ENCODE peak calls at places on chromosomes 7 and 10, in seven cellular contexts. M is K562, V is HepG2, U is H1, P is HCT116, K is GM12878, J is SK-N-SH. S is an unnamed sample.

GRCh38 chr10:104339469-104340098 is 1.3 kb upstream of the ITPRIP start:
- DNase-seq in K (no peak), V (peak), U (no peak), M (peak), P (no peak), J (no peak), S (peak)

GRCh38 chr7:101164071-101164840 is 1.1 kb downstream of the VGF start:
- DNase-seq in P (no peak), U (no peak), V (no peak), K (no peak), J (peak), M (peak), S (no peak)

GRCh38 chr10:13865758-13866491 is 279.2 kb downstream of the PRPF18 start:
- DNase-seq in U (peak), J (no peak), V (no peak), M (no peak), K (no peak), P (peak), S (no peak)

GRCh38 chr10:43105119-43105792 is 28.4 kb downstream of the RET start:
- DNase-seq in P (peak), M (peak), K (no peak), J (peak), U (peak), V (peak), S (peak)

GRCh38 chr7:95772771-95773581 is 622 bp downstream of the DYNC1I1 start:
- DNase-seq in J (no peak), M (no peak), U (no peak), P (no peak), K (no peak), V (no peak), S (no peak)

GRCh38 chr10:84293574-84294016 is 34.8 kb upstream of the CCSER2 start:
- DNase-seq in J (peak), V (no peak), P (no peak), U (no peak), M (peak), K (no peak), S (no peak)

GRCh38 chr10:60480865-60481563 is 91.3 kb upstream of the ANK3 start:
- DNase-seq in J (no peak), U (no peak), K (no peak), V (no peak), P (peak), M (no peak), S (no peak)

GRCh38 chr10:75857896-75858295 is 426.5 kb downstream of the LRMDA start:
- DNase-seq in U (no peak), J (no peak), V (no peak), P (no peak), M (no peak), K (no peak), S (no peak)

GRCh38 chr7:68122806-68123205 is 1126.2 kb downstream of the TYW1 start:
- DNase-seq in M (no peak), U (no peak), J (no peak), P (no peak), V (no peak), K (no peak), S (no peak)

GRCh38 chr10:61784354-61785131 is 117.0 kb upstream of the ARID5B start:
- DNase-seq in M (peak), K (no peak), P (no peak), J (no peak), U (no peak), V (no peak), S (no peak)

GRCh38 chr7:35336444-35336843 is 82.5 kb upstream of the TBX20 start:
- DNase-seq in P (no peak), K (no peak), J (peak), M (no peak), U (no peak), V (no peak), S (no peak)

GRCh38 chr10:7826971-7827370 is 8.7 kb downstream of the TAF3 start:
- DNase-seq in U (no peak), K (no peak), M (peak), P (no peak), J (no peak), V (no peak), S (no peak)

GRCh38 chr10:89664206-89664605 is 19.2 kb upstream of the PANK1 start:
- DNase-seq in U (no peak), V (no peak), P (no peak), J (no peak), K (no peak), M (no peak), S (no peak)

GRCh38 chr10:86345296-86346168 is 21.1 kb downstream of the GRID1 start:
- DNase-seq in J (no peak), P (peak), V (no peak), M (no peak), U (no peak), K (no peak), S (no peak)

GRCh38 chr10:24901686-24902399 is 50.6 kb downstream of the PRTFDC1 start:
- DNase-seq in M (peak), U (no peak), P (peak), K (peak), J (no peak), V (peak), S (no peak)

GRCh38 chr10:69549959-69550358 is 23.3 kb downstream of the NEUROG3 start:
- DNase-seq in J (no peak), U (no peak), M (no peak), V (no peak), P (no peak), K (no peak), S (no peak)

GRCh38 chr10:94989192-94989591 is 50.7 kb downstream of the CYP2C9 start:
- DNase-seq in V (no peak), K (no peak), P (no peak), M (no peak), J (no peak), U (no peak), S (no peak)

GRCh38 chr10:125259651-125260050 is 99.3 kb upstream of the CTBP2 start:
- DNase-seq in U (no peak), P (no peak), J (no peak), K (no peak), V (no peak), M (no peak), S (no peak)

GRCh38 chr10:81875680-81876252 is 772 bp downstream of the NRG3 start:
- DNase-seq in J (no peak), U (no peak), V (no peak), K (no peak), P (no peak), M (no peak), S (peak)

GRCh38 chr7:136023134-136023869 is 46.1 kb upstream of the MTPN start:
- DNase-seq in K (no peak), P (no peak), J (no peak), V (no peak), U (no peak), M (no peak), S (no peak)

GRCh38 chr10:123997486-123998196 is 95.8 kb downstream of the CHST15 start:
- DNase-seq in V (peak), U (no peak), P (no peak), M (no peak), K (peak), J (peak), S (no peak)

GRCh38 chr10:123998197-123999141 is 94.9 kb downstream of the CHST15 start:
- DNase-seq in U (no peak), M (no peak), K (no peak), J (peak), P (no peak), V (no peak), S (no peak)

GRCh38 chr10:123999956-124000615 is 93.3 kb downstream of the CHST15 start:
- DNase-seq in V (no peak), M (no peak), J (peak), U (no peak), P (no peak), K (no peak), S (no peak)

GRCh38 chr10:124000792-124001201 is 92.6 kb downstream of the CHST15 start:
- DNase-seq in M (no peak), P (no peak), V (no peak), J (no peak), K (no peak), U (no peak), S (no peak)

DNA sequence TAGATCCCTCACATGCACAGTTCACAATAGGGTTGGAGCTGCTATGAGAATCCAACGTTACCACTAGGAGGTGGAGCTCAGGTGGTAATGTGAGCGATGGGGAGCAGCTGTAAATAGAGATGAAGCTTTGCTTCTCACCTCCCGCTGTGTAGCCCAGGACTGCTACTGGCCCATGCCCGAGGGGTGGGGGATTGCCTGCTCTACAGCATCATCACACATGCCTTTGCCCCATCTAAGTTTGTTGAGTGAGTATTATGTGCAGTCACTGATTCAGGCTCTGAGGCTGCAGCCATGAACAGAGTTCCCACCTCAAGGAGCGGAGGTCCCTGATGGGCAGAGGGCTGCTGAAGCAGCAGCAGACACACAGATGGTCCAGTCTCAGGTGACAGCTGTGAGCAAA is 94.1 kb downstream of the CHST15 start:
- DNase-seq in U (no peak), V (no peak), J (no peak), M (no peak), P (no peak), K (no peak), S (no peak)
- TF ChIP-seq JUND in U (no peak), V (no peak), J (no peak), M (no peak), P (no peak), K (no peak), S (no peak)

DNA sequence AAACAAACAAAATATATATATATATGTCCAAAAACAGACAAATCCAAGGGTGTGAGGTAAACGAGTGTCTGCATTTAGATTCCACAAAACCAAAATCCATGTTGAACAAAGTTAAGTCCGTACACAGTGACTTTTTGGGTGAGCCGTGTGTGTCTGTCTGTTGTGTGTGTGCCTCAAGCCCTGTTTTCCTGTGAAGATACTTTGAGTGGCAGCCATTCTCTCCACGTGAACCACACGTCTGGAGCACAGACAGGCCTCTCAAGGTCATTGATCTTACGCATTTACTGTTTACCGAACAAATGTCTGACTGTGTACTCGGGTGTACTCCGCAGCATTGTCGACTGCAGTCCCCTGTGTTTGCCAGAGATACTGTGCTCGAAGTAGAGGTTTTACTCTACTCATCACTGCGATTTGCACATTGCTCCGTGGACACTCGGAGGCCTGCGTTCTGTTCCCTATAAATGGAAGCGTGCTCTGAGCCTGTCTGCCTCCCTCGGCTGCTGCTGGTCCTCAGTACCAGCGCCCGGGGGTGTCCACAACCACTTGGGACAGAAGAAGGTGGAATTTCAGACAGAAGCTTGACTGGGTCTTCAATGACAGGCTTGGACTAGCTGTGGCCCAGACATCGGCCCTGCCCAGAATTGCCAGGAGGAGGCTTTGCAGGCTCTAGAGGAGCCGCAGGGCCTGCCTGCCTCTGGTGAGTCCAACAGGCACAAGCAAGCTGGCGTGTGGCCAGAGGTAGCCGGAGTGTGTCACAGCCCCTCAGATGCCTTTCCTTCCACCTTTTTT is 22.1 kb downstream of the CYP17A1 start:
- DNase-seq in J (peak), K (no peak), V (peak), M (peak), P (no peak), U (no peak), S (no peak)
- TF ChIP-seq JUND in J (no peak), K (no peak), V (no peak), M (no peak), P (no peak), U (no peak), S (no peak)

GRCh38 chr7:29606830-29607229 is 43.2 kb downstream of the PRR15 start:
- DNase-seq in U (no peak), P (no peak), V (no peak), K (no peak), J (no peak), M (no peak), S (no peak)

GRCh38 chr7:29607259-29607658 is 43.6 kb downstream of the PRR15 start:
- DNase-seq in M (no peak), K (no peak), V (no peak), J (no peak), P (no peak), U (no peak), S (no peak)

GRCh38 chr7:29607889-29608288 is 44.3 kb downstream of the PRR15 start:
- DNase-seq in K (no peak), J (no peak), P (no peak), V (no peak), U (no peak), M (peak), S (no peak)

GRCh38 chr7:29604702-29605101 is 41.1 kb downstream of the PRR15 start:
- DNase-seq in K (no peak), P (no peak), M (no peak), U (no peak), V (no peak), J (no peak), S (no peak)

GRCh38 chr7:29606287-29606721 is 42.7 kb downstream of the PRR15 start:
- DNase-seq in V (peak), K (no peak), J (peak), M (peak), U (no peak), P (no peak), S (no peak)
- TF ChIP-seq JUND in V (no peak), K (no peak), J (peak), M (peak), U (no peak), P (peak), S (no peak)

GRCh38 chr7:19113855-19114590 is 3.4 kb downstream of the TWIST1 start:
- DNase-seq in M (no peak), V (no peak), P (no peak), K (no peak), U (no peak), J (peak), S (no peak)

GRCh38 chr7:19110778-19111175 is 6.7 kb downstream of the TWIST1 start:
- DNase-seq in M (no peak), J (peak), V (no peak), U (no peak), K (no peak), P (no peak), S (no peak)

GRCh38 chr7:19113001-19113349 is 4.5 kb downstream of the TWIST1 start:
- DNase-seq in M (no peak), J (no peak), K (no peak), U (no peak), P (no peak), V (no peak), S (no peak)

GRCh38 chr7:19111474-19112143 is 5.8 kb downstream of the TWIST1 start:
- DNase-seq in P (no peak), K (no peak), V (no peak), M (no peak), U (no peak), J (no peak), S (no peak)

DNA sequence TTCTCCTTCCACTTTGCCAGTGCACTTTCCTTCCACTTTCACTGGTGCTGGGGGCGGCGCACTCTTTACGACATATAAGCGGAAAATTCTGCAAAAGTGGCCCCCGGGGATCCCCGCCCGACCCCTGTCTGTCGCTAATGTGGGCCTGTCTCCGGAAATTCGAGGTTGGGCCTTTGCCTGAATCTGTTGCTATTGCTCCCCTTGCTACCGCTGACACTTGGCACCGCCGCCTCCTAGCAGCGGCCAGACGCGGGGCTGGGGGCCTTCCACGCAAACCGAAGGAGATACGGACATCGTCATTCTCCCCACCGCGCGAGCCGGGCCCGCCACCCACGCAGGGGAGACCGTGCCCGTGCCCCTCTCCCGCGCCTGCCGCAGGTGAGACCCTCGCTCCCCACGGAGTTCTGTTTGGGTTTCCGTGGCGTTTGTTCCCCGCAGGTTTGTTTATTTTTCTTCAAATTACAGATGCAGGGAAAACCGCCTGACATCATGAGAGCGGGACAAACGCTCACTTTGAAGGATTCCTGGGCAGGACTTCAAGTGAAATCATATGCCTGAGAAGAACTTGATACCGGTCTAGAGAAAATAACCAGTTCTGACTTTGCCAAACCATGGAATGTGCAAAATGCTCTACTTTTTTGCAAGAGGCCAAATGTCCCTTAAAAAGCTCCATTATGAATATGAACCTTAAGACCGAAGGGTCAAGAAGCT is 5.0 kb downstream of the TWIST1 start:
- DNase-seq in J (no peak), P (no peak), M (no peak), U (no peak), K (no peak), V (no peak), S (no peak)
- TF ChIP-seq JUND in J (peak), P (no peak), M (no peak), U (no peak), K (no peak), V (no peak), S (no peak)

S was measured in T47D.